ENCODE peak calls at places on chromosomes 11 and 22, in eight cellular contexts. One of them, this sample, is unnamed.

GRCh38 chr11:126585388-126586302 is 230.2 kb downstream of the ST3GAL4 start:
- DNase-seq in tibial artery: peak
- DNase-seq in MCF 10A: peak
- DNase-seq in lower leg skin: peak
- DNase-seq in RWPE1: peak
- DNase-seq in brain microvascular endothelial cell: peak
- DNase-seq in cardiac muscle cell: no peak
- DNase-seq in PC-3: peak
- DNase-seq in this sample: peak

GRCh38 chr11:9280655-9281301 is 15.6 kb upstream of the DENND5A start:
- DNase-seq in tibial artery: no peak
- DNase-seq in MCF 10A: peak
- DNase-seq in lower leg skin: no peak
- DNase-seq in RWPE1: no peak
- DNase-seq in brain microvascular endothelial cell: peak
- DNase-seq in cardiac muscle cell: peak
- DNase-seq in PC-3: peak
- DNase-seq in this sample: no peak

GRCh38 chr11:65431452-65432132 is 9.0 kb downstream of the NEAT1 start:
- DNase-seq in tibial artery: peak
- DNase-seq in MCF 10A: peak
- DNase-seq in lower leg skin: no peak
- DNase-seq in RWPE1: no peak
- DNase-seq in brain microvascular endothelial cell: no peak
- DNase-seq in cardiac muscle cell: no peak
- DNase-seq in PC-3: no peak
- DNase-seq in this sample: no peak

GRCh38 chr11:45921561-45922424 is 663 bp upstream of the LARGE2 start:
- DNase-seq in tibial artery: no peak
- DNase-seq in MCF 10A: no peak
- DNase-seq in lower leg skin: no peak
- DNase-seq in RWPE1: no peak
- DNase-seq in brain microvascular endothelial cell: no peak
- DNase-seq in cardiac muscle cell: peak
- DNase-seq in PC-3: peak
- DNase-seq in this sample: no peak

GRCh38 chr11:118514103-118514502 is 13.2 kb upstream of the TTC36 start:
- DNase-seq in tibial artery: no peak
- DNase-seq in MCF 10A: no peak
- DNase-seq in lower leg skin: no peak
- DNase-seq in RWPE1: no peak
- DNase-seq in brain microvascular endothelial cell: no peak
- DNase-seq in cardiac muscle cell: no peak
- DNase-seq in PC-3: no peak
- DNase-seq in this sample: no peak

GRCh38 chr22:37588540-37589215 is 8.8 kb upstream of the LGALS2 start:
- DNase-seq in tibial artery: no peak
- DNase-seq in MCF 10A: no peak
- DNase-seq in lower leg skin: no peak
- DNase-seq in RWPE1: no peak
- DNase-seq in brain microvascular endothelial cell: no peak
- DNase-seq in cardiac muscle cell: no peak
- DNase-seq in PC-3: no peak
- DNase-seq in this sample: no peak

GRCh38 chr11:18588297-18589252 is at the start of gene UEVLD:
- DNase-seq in tibial artery: peak
- DNase-seq in MCF 10A: peak
- DNase-seq in lower leg skin: peak
- DNase-seq in RWPE1: peak
- DNase-seq in brain microvascular endothelial cell: peak
- DNase-seq in cardiac muscle cell: peak
- DNase-seq in PC-3: peak
- DNase-seq in this sample: peak

GRCh38 chr11:82826526-82826925 is 73.7 kb downstream of the PRCP start:
- DNase-seq in tibial artery: no peak
- DNase-seq in MCF 10A: no peak
- DNase-seq in lower leg skin: no peak
- DNase-seq in RWPE1: no peak
- DNase-seq in brain microvascular endothelial cell: no peak
- DNase-seq in cardiac muscle cell: no peak
- DNase-seq in PC-3: no peak
- DNase-seq in this sample: no peak

GRCh38 chr11:86632499-86633269 is 39.7 kb downstream of the ME3 start:
- DNase-seq in tibial artery: peak
- DNase-seq in MCF 10A: peak
- DNase-seq in lower leg skin: no peak
- DNase-seq in RWPE1: peak
- DNase-seq in brain microvascular endothelial cell: peak
- DNase-seq in cardiac muscle cell: peak
- DNase-seq in PC-3: peak
- DNase-seq in this sample: peak
- TF ChIP-seq CTCF in tibial artery: peak
- TF ChIP-seq CTCF in MCF 10A: no peak
- TF ChIP-seq CTCF in lower leg skin: no peak
- TF ChIP-seq CTCF in RWPE1: no peak
- TF ChIP-seq CTCF in brain microvascular endothelial cell: peak
- TF ChIP-seq CTCF in cardiac muscle cell: peak
- TF ChIP-seq CTCF in PC-3: peak
- TF ChIP-seq CTCF in this sample: peak

GRCh38 chr11:130243816-130244215 is 70.9 kb downstream of the ZBTB44 start:
- DNase-seq in tibial artery: no peak
- DNase-seq in MCF 10A: no peak
- DNase-seq in lower leg skin: no peak
- DNase-seq in RWPE1: no peak
- DNase-seq in brain microvascular endothelial cell: no peak
- DNase-seq in cardiac muscle cell: no peak
- DNase-seq in PC-3: no peak
- DNase-seq in this sample: no peak

GRCh38 chr11:130244851-130245250 is 69.9 kb downstream of the ZBTB44 start:
- DNase-seq in tibial artery: no peak
- DNase-seq in MCF 10A: no peak
- DNase-seq in lower leg skin: no peak
- DNase-seq in RWPE1: no peak
- DNase-seq in brain microvascular endothelial cell: no peak
- DNase-seq in cardiac muscle cell: no peak
- DNase-seq in PC-3: no peak
- DNase-seq in this sample: no peak

GRCh38 chr11:130237282-130238006 is 77.3 kb downstream of the ZBTB44 start:
- DNase-seq in tibial artery: no peak
- DNase-seq in MCF 10A: no peak
- DNase-seq in lower leg skin: no peak
- DNase-seq in RWPE1: no peak
- DNase-seq in brain microvascular endothelial cell: no peak
- DNase-seq in cardiac muscle cell: no peak
- DNase-seq in PC-3: no peak
- DNase-seq in this sample: no peak

GRCh38 chr11:130246270-130246669 is 68.4 kb downstream of the ZBTB44 start:
- DNase-seq in tibial artery: no peak
- DNase-seq in MCF 10A: no peak
- DNase-seq in lower leg skin: no peak
- DNase-seq in RWPE1: no peak
- DNase-seq in brain microvascular endothelial cell: no peak
- DNase-seq in cardiac muscle cell: no peak
- DNase-seq in PC-3: no peak
- DNase-seq in this sample: no peak

DNA sequence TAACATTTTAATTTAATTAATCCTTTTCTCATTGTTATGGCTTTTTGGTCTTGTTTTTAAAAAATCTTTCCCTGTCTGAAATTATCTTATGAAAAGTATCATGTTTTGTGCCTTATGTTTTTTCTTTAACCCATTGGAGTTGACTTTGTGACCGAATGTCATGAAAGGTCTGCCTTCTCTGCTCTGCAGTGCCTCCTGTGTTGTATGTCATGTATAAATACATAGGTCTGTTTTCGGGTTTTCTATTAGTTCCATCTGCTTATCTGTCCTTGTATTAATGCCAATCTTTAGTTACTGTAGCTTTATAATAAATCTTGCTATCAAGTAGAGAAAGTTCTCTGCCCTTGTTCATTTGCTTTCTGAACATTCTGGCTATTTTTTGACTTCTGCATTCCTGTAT is 73.0 kb downstream of the ZBTB44 start:
- DNase-seq in tibial artery: no peak
- DNase-seq in MCF 10A: no peak
- DNase-seq in lower leg skin: no peak
- DNase-seq in RWPE1: no peak
- DNase-seq in brain microvascular endothelial cell: no peak
- DNase-seq in cardiac muscle cell: no peak
- DNase-seq in PC-3: no peak
- DNase-seq in this sample: no peak
- TF ChIP-seq CTCF in tibial artery: no peak
- TF ChIP-seq CTCF in MCF 10A: no peak
- TF ChIP-seq CTCF in lower leg skin: no peak
- TF ChIP-seq CTCF in RWPE1: no peak
- TF ChIP-seq CTCF in brain microvascular endothelial cell: no peak
- TF ChIP-seq CTCF in cardiac muscle cell: no peak
- TF ChIP-seq CTCF in PC-3: peak
- TF ChIP-seq CTCF in this sample: no peak

GRCh38 chr11:73225851-73226250 is 7.8 kb downstream of the P2RY2 start:
- DNase-seq in tibial artery: no peak
- DNase-seq in MCF 10A: no peak
- DNase-seq in lower leg skin: no peak
- DNase-seq in RWPE1: no peak
- DNase-seq in brain microvascular endothelial cell: no peak
- DNase-seq in cardiac muscle cell: no peak
- DNase-seq in PC-3: no peak
- DNase-seq in this sample: no peak
- TF ChIP-seq CTCF in tibial artery: no peak
- TF ChIP-seq CTCF in MCF 10A: no peak
- TF ChIP-seq CTCF in lower leg skin: no peak
- TF ChIP-seq CTCF in RWPE1: no peak
- TF ChIP-seq CTCF in brain microvascular endothelial cell: no peak
- TF ChIP-seq CTCF in cardiac muscle cell: no peak
- TF ChIP-seq CTCF in PC-3: no peak
- TF ChIP-seq CTCF in this sample: no peak

DNA sequence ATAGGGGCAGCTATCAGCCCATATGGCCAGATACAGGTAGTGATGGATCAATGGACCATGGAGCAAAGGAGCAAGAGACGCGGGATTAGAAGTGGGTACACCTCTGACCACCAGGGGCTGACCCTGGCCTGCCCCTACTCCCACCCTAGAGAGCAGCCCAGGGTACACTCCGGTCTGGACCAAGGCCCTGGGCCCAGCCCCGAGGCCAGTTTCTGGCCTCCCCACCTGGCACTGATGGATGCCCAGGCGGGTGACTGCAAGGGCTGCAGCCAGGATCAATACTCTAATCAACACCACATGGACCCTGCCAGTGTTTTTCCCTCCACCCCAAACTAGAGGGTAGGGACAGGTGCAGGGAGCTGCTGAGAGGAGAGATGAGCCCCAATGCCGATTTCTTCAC is 74.1 kb upstream of the NECTIN1 start:
- DNase-seq in tibial artery: no peak
- DNase-seq in MCF 10A: no peak
- DNase-seq in lower leg skin: no peak
- DNase-seq in RWPE1: no peak
- DNase-seq in brain microvascular endothelial cell: no peak
- DNase-seq in cardiac muscle cell: no peak
- DNase-seq in PC-3: no peak
- DNase-seq in this sample: no peak
- TF ChIP-seq CTCF in tibial artery: no peak
- TF ChIP-seq CTCF in MCF 10A: no peak
- TF ChIP-seq CTCF in lower leg skin: no peak
- TF ChIP-seq CTCF in RWPE1: no peak
- TF ChIP-seq CTCF in brain microvascular endothelial cell: no peak
- TF ChIP-seq CTCF in cardiac muscle cell: no peak
- TF ChIP-seq CTCF in PC-3: no peak
- TF ChIP-seq CTCF in this sample: no peak

DNA sequence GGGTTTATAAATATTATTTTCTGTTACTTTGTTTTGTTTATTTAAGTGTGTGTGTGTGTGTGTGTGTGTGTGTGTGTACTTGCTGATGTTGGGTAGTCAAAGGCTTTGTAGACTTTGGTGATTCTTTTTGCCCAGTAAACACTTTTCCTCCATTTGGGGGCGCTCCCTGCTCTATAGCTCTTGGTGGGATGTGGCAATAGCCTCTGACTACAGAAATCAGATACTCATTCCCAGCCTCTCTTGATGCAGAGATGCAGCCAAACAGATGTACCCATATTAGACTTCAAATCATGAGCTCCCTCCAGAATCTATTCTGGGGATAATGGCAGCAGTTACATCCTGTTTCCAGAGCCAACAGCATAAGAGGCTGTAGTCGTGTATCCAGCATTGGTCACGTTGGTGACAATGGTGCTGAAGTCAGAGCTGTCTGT is 33.4 kb upstream of the APOL5 start:
- DNase-seq in tibial artery: no peak
- DNase-seq in MCF 10A: peak
- DNase-seq in lower leg skin: no peak
- DNase-seq in RWPE1: no peak
- DNase-seq in brain microvascular endothelial cell: peak
- DNase-seq in cardiac muscle cell: peak
- DNase-seq in PC-3: no peak
- DNase-seq in this sample: peak
- TF ChIP-seq CTCF in tibial artery: no peak
- TF ChIP-seq CTCF in MCF 10A: no peak
- TF ChIP-seq CTCF in lower leg skin: no peak
- TF ChIP-seq CTCF in RWPE1: no peak
- TF ChIP-seq CTCF in brain microvascular endothelial cell: peak
- TF ChIP-seq CTCF in cardiac muscle cell: peak
- TF ChIP-seq CTCF in PC-3: no peak
- TF ChIP-seq CTCF in this sample: peak

This sample was measured in AG09319.